ENCODE peak calls at places on chromosome 10, in seven cellular contexts. P is GM12878, M is GM12892, J is SK-N-SH, Q is H1, H is K562, S is HepG2. D is an unnamed sample.

GRCh38 chr10:77504196-77504869 is 133.3 kb downstream of the KCNMA1 start:
- DNase-seq in P (no peak), M (no peak), J (no peak), Q (no peak), H (no peak), S (no peak), D (no peak)

GRCh38 chr10:85786401-85786899 is 580.1 kb downstream of the GRID1 start:
- DNase-seq in P (no peak), M (no peak), J (peak), Q (peak), H (peak), S (no peak), D (no peak)

GRCh38 chr10:48878091-48878490 is 61.5 kb downstream of the LRRC18 start:
- DNase-seq in P (no peak), M (no peak), J (no peak), Q (no peak), H (no peak), S (no peak), D (no peak)

GRCh38 chr10:104350146-104350635 is 3.4 kb upstream of the CFAP58 start:
- DNase-seq in P (peak), M (no peak), J (peak), Q (no peak), H (peak), S (peak), D (no peak)

GRCh38 chr10:62233494-62234283 is 35.0 kb downstream of the RTKN2 start:
- DNase-seq in P (no peak), M (no peak), J (no peak), Q (no peak), H (no peak), S (no peak), D (no peak)

GRCh38 chr10:29067161-29067560 is 221.7 kb upstream of the LYZL1 start:
- DNase-seq in P (no peak), M (no peak), J (no peak), Q (no peak), H (no peak), S (no peak), D (no peak)

GRCh38 chr10:18822156-18822555 is 162.9 kb downstream of the ARL5B start:
- DNase-seq in P (no peak), M (no peak), J (no peak), Q (no peak), H (peak), S (peak), D (no peak)

GRCh38 chr10:111784936-111785465 is 398.6 kb downstream of the GPAM start:
- DNase-seq in P (no peak), M (no peak), J (no peak), Q (no peak), H (no peak), S (no peak), D (no peak)

GRCh38 chr10:90930070-90930837 is 9.4 kb upstream of the ANKRD1 start:
- DNase-seq in P (no peak), M (no peak), J (no peak), Q (no peak), H (no peak), S (peak), D (no peak)

GRCh38 chr10:76111986-76112825 is 680.8 kb downstream of the LRMDA start:
- DNase-seq in P (no peak), M (no peak), J (peak), Q (no peak), H (no peak), S (no peak), D (no peak)

GRCh38 chr10:72133517-72133916 is 45.2 kb upstream of the SPOCK2 start:
- DNase-seq in P (peak), M (peak), J (no peak), Q (no peak), H (peak), S (peak), D (no peak)

GRCh38 chr10:71638577-71639411 is 80.8 kb downstream of the C10orf105 start:
- DNase-seq in P (no peak), M (no peak), J (no peak), Q (no peak), H (peak), S (peak), D (no peak)

GRCh38 chr10:12448729-12449391 is 99.5 kb downstream of the CAMK1D start:
- DNase-seq in P (peak), M (peak), J (no peak), Q (no peak), H (peak), S (no peak), D (peak)
- TF ChIP-seq POLR2AphosphoS5 in P (peak), M (peak), J (peak), Q (no peak), H (no peak), S (no peak), D (peak)

DNA sequence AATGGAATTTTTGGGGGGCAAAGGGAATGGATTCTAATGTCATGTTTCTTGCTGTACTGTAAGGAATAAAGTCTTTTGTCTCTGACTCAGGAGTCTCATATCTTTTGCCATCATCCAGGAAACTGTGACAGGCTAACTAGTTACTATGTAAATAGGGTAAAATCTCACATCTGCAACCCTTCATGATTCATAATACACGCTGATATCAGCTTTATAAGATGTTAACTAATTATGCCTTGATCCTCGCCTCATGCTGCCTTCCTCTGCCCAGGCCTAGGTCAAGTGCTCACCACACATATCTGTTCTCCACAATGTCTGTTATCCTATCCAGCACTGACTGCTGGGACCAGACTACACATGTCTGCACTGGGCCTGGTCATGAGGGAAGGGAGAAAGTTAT is 81.3 kb upstream of the CXCL12 start:
- DNase-seq in P (no peak), M (no peak), J (no peak), Q (no peak), H (no peak), S (no peak), D (no peak)
- TF ChIP-seq TAF1 in P (no peak), M (no peak), J (no peak), Q (no peak), H (no peak), S (no peak), D (no peak)

DNA sequence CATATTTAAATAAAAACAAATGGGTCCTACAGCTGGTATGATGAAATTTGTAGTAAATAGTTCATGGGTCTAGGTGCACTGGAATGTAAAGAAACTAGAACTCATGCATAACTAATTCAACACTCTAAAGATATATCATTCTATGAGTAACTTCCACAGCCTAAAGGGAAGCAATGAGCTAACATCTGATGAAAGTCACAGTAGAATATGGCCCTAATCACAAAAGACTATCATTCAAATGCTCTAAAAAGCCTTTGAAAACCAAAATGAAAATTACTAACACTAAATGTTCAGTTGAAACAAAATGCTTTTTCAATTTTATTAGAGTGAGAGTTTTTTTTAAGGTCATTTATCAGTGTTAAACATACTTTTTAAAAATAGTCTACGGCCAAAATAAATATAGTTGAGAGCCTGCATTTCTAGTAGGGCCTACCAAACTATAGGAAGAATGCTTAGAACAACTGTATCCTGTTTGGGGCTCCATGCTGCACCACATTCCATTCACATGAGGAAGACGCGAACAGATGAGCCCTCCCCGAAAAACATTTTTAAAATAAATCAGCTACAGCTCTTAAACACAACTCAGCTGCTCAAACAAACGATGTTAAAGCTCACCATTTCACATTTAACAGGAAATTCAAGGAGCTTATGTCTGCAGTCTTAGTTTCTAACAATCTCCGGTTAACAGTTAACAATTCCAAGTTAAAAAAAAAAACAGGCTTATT is 134.4 kb downstream of the NRBF2 start:
- DNase-seq in P (no peak), M (no peak), J (no peak), Q (no peak), H (peak), S (peak), D (no peak)
- TF ChIP-seq POLR2AphosphoS5 in P (peak), M (no peak), J (no peak), Q (peak), H (no peak), S (no peak), D (no peak)

GRCh38 chr10:70620020-70620289 is 17.4 kb upstream of the PRF1 start:
- DNase-seq in P (no peak), M (no peak), J (no peak), Q (no peak), H (no peak), S (no peak), D (no peak)

GRCh38 chr10:70618663-70619062 is 16.1 kb upstream of the PRF1 start:
- DNase-seq in P (no peak), M (no peak), J (no peak), Q (no peak), H (no peak), S (no peak), D (no peak)

GRCh38 chr10:70617798-70618568 is 15.4 kb upstream of the PRF1 start:
- DNase-seq in P (no peak), M (no peak), J (no peak), Q (no peak), H (peak), S (no peak), D (no peak)

GRCh38 chr10:70621497-70622078 is 19.0 kb upstream of the PRF1 start:
- DNase-seq in P (no peak), M (no peak), J (no peak), Q (no peak), H (no peak), S (no peak), D (no peak)

GRCh38 chr10:70619271-70620019 is 16.9 kb upstream of the PRF1 start:
- DNase-seq in P (no peak), M (no peak), J (no peak), Q (no peak), H (peak), S (no peak), D (no peak)
- TF ChIP-seq TAF1 in P (no peak), M (no peak), J (no peak), Q (no peak), H (no peak), S (no peak), D (no peak)

DNA sequence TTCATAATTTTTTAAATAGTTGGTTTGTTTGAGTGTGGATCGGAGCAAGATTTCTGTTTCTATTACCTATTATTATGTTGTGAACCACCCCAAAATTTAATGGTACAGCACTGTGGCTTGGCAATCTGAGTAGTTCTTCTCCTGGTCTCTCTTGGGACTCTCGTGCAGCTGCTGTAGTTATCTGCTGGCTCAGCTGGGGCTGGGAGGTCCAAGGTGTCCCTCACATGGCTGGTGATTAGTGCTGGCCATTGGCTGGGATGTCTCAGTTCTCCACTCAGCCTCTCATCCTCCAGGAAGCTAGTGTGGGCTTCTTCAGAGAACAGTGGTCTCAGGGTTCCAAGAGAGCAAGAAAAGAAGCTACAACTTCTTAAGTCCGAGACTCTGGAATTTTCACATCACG is 15.4 kb downstream of the NPFFR1 start:
- DNase-seq in P (no peak), M (no peak), J (no peak), Q (no peak), H (no peak), S (no peak), D (no peak)
- TF ChIP-seq POLR2AphosphoS5 in P (no peak), M (no peak), J (no peak), Q (no peak), H (no peak), S (no peak), D (no peak)

GRCh38 chr10:96017227-96017687 is 26.1 kb upstream of the CCNJ start:
- DNase-seq in P (peak), M (peak), J (peak), Q (no peak), H (peak), S (peak), D (peak)
- TF ChIP-seq TAF1 in P (no peak), M (no peak), J (no peak), Q (no peak), H (no peak), S (no peak), D (no peak)

D was measured in GM12891.